ENCODE peak calls at places on chromosome 1, in seven cellular contexts. V is heart left ventricle; U is activated T-cell treated with anti-CD3 and anti-CD28 coated beads, Interleukin-2, amount 50 U/mL, for 72 hours; F is lower lobe of right lung; T is RPMI8226; Y is NCI-H345; X is H54. W is an unnamed sample.

GRCh38 chr1:178530520-178530919 is 17.6 kb downstream of the TEX35 start:
- DNase-seq in F (no peak), T (no peak), Y (no peak), U (no peak), X (no peak), V (no peak), W (no peak)

GRCh38 chr1:10901894-10902805 is 105.7 kb upstream of the CASZ1 start:
- DNase-seq in X (no peak), Y (no peak), F (no peak), V (no peak), U (no peak), T (no peak), W (no peak)

GRCh38 chr1:203379831-203380230 is 28.9 kb upstream of the FMOD start:
- DNase-seq in Y (no peak), F (no peak), V (no peak), X (no peak), T (no peak), U (no peak), W (no peak)

GRCh38 chr1:223716302-223716862 is 4.0 kb downstream of the CAPN2 start:
- DNase-seq in X (no peak), F (peak), Y (no peak), U (peak), T (peak), V (no peak), W (no peak)

GRCh38 chr1:212012034-212012740 is 23.2 kb downstream of the INTS7 start:
- DNase-seq in T (peak), F (peak), X (peak), Y (peak), V (peak), U (peak), W (no peak)

GRCh38 chr1:53316058-53316741 is 11.7 kb downstream of the LRP8 start:
- DNase-seq in V (no peak), X (no peak), U (no peak), T (no peak), F (peak), Y (no peak), W (no peak)

GRCh38 chr1:198932351-198932991 is 293.6 kb downstream of the PTPRC start:
- DNase-seq in X (no peak), T (no peak), U (peak), Y (no peak), F (no peak), V (no peak), W (no peak)

GRCh38 chr1:5297878-5298239 is 643.5 kb downstream of the AJAP1 start:
- DNase-seq in T (no peak), F (no peak), U (no peak), V (no peak), X (no peak), Y (no peak), W (no peak)

GRCh38 chr1:228144213-228145049 is 4.4 kb downstream of the GUK1 start:
- DNase-seq in F (no peak), V (no peak), X (no peak), U (no peak), T (no peak), Y (no peak), W (no peak)

GRCh38 chr1:153869486-153869885 is 53.3 kb downstream of the GATAD2B start:
- DNase-seq in X (no peak), F (no peak), V (no peak), T (no peak), U (no peak), Y (no peak), W (no peak)

GRCh38 chr1:4086921-4087320 is 186.8 kb upstream of the C1orf174 start:
- DNase-seq in U (no peak), T (no peak), V (no peak), Y (no peak), F (no peak), X (no peak), W (no peak)

GRCh38 chr1:75243124-75243523 is 108.9 kb downstream of the LHX8 start:
- DNase-seq in X (no peak), F (no peak), V (no peak), U (no peak), Y (no peak), T (no peak), W (no peak)

GRCh38 chr1:44594871-44595735 is 79.2 kb downstream of the TMEM53 start:
- DNase-seq in U (peak), T (peak), F (peak), V (peak), X (peak), Y (peak), W (no peak)

GRCh38 chr1:18951818-18952391 is 4.6 kb downstream of the IFFO2 start:
- DNase-seq in T (no peak), U (peak), X (no peak), Y (no peak), V (no peak), F (no peak), W (no peak)

GRCh38 chr1:168121314-168122029 is 15.3 kb downstream of the GPR161 start:
- DNase-seq in T (no peak), U (no peak), Y (no peak), V (peak), X (no peak), F (no peak), W (no peak)

GRCh38 chr1:176693697-176694329 is 230.8 kb downstream of the PAPPA2 start:
- DNase-seq in V (no peak), X (no peak), F (no peak), Y (no peak), T (no peak), U (no peak), W (no peak)

GRCh38 chr1:247172956-247173355 is 1.1 kb upstream of the ZNF124 start:
- DNase-seq in Y (no peak), U (no peak), F (no peak), X (no peak), T (no peak), V (no peak), W (no peak)

GRCh38 chr1:52967666-52968065 is 40.6 kb downstream of the SCP2 start:
- DNase-seq in Y (no peak), T (no peak), F (no peak), X (no peak), V (no peak), U (no peak), W (no peak)

GRCh38 chr1:205750683-205751651 is 985 bp upstream of the NUCKS1 start:
- DNase-seq in U (no peak), Y (no peak), T (no peak), V (no peak), X (peak), F (no peak), W (no peak)

GRCh38 chr1:155339515-155340111 is 18.9 kb downstream of the RUSC1 start:
- DNase-seq in Y (no peak), X (no peak), V (no peak), T (no peak), U (no peak), F (no peak), W (no peak)

GRCh38 chr1:1106510-1107221 is 9.2 kb downstream of the C1orf159 start:
- DNase-seq in T (no peak), X (no peak), U (no peak), Y (no peak), V (no peak), F (peak), W (no peak)

GRCh38 chr1:215475719-215476525 is 91.2 kb upstream of the KCTD3 start:
- DNase-seq in T (no peak), X (peak), Y (no peak), F (no peak), V (no peak), U (no peak), W (no peak)

GRCh38 chr1:198234511-198235251 is 77.9 kb downstream of the NEK7 start:
- DNase-seq in F (no peak), X (no peak), T (no peak), U (no peak), Y (no peak), V (no peak), W (no peak)

GRCh38 chr1:90835172-90835660 is 118.1 kb upstream of the BARHL2 start:
- DNase-seq in U (peak), Y (no peak), T (no peak), V (no peak), F (no peak), X (no peak), W (no peak)

GRCh38 chr1:175978926-175979325 is 228.2 kb downstream of the COP1 start:
- DNase-seq in T (no peak), Y (no peak), U (no peak), V (no peak), F (no peak), X (no peak), W (no peak)

GRCh38 chr1:40316595-40317393 is at the start of gene COL9A2:
- DNase-seq in Y (peak), F (peak), T (peak), V (no peak), X (no peak), U (peak), W (no peak)

GRCh38 chr1:169941982-169942830 is 48.5 kb upstream of the SCYL3 start:
- DNase-seq in T (no peak), F (no peak), Y (no peak), X (no peak), U (no peak), V (no peak), W (no peak)

W was measured in cortex of kidney.